ENCODE peak calls at places on chromosomes 2 and 18, in four cellular contexts. R is foreskin melanocyte, B is KBM-7, S is NCI-H510A treated with DMSO at 0.1 percent for 48 hours. H is an unnamed sample.

GRCh38 chr2:28135324-28135723 is 244.8 kb downstream of the BABAM2 start:
- DNase-seq in R (no peak), B (peak; percentile 41), S (no peak), H (no peak)

GRCh38 chr2:32688511-32688910 is 60.7 kb downstream of the TTC27 start:
- DNase-seq in R (peak; percentile 87), B (no peak), S (no peak), H (peak; percentile 72)

GRCh38 chr2:18232731-18233438 is 327.6 kb downstream of the RDH14 start:
- DNase-seq in R (no peak), B (no peak), S (no peak), H (peak; percentile 52)

GRCh38 chr2:85846411-85846810 is 42.4 kb downstream of the ST3GAL5 start:
- DNase-seq in R (no peak), B (no peak), S (no peak), H (peak; percentile 15)

GRCh38 chr18:57107141-57107832 is 39.6 kb upstream of the BOD1L2 start:
- DNase-seq in R (no peak), B (peak; percentile 57), S (no peak), H (peak; percentile 68)

GRCh38 chr2:109260886-109261700 is 132.1 kb downstream of the SH3RF3 start:
- DNase-seq in R (no peak), B (peak; percentile 5), S (peak; percentile 91), H (no peak)

GRCh38 chr18:24398515-24398914 is 891 bp upstream of the OSBPL1A start:
- DNase-seq in R (peak; percentile 57), B (peak; percentile 17), S (no peak), H (peak; percentile 61)

GRCh38 chr18:37662099-37662498 is 96.5 kb upstream of the CELF4 start:
- DNase-seq in R (no peak), B (no peak), S (no peak), H (no peak)

GRCh38 chr2:100321181-100321880 is 970 bp downstream of the LONRF2 start:
- DNase-seq in R (no peak), B (no peak), S (peak; percentile 56), H (peak; percentile 86)

GRCh38 chr2:206482123-206482522 is 38.8 kb downstream of the ADAM23 start:
- DNase-seq in R (no peak), B (no peak), S (no peak), H (no peak)

H was measured in astrocyte of the hippocampus.